ENCODE peak calls at places on chromosome 6, in nine cellular contexts. H is body of pancreas, C is NCI-H1436, E is left cardiac atrium, M is HFFc6, T is ovary, O is nephron progenitor cell, G is activated T-cell treated with anti-CD3 and anti-CD28 coated beads for 1 hour, L is T follicular helper cell. S is an unnamed sample.

GRCh38 chr6:122833229-122833556 is 44.1 kb downstream of the SMPDL3A start:
- DNase-seq in H (no peak), E (no peak), M (no peak), C (no peak), T (no peak), O (no peak), L (no peak), G (no peak), S (no peak)

GRCh38 chr6:27726620-27727023 is 185.6 kb downstream of the OR2B2 start:
- DNase-seq in O (no peak), G (no peak), E (no peak), M (peak; percentile 46), C (no peak), H (no peak), L (no peak), T (no peak), S (peak; percentile 5)

GRCh38 chr6:8828376-8828775 is 393.0 kb upstream of the SLC35B3 start:
- DNase-seq in T (no peak), G (no peak), E (no peak), M (no peak), C (no peak), L (no peak), H (no peak), O (no peak), S (no peak)

GRCh38 chr6:146693342-146693741 is 94.6 kb downstream of the ADGB start:
- DNase-seq in G (no peak), E (no peak), H (no peak), O (no peak), M (no peak), L (no peak), T (no peak), C (no peak), S (no peak)

GRCh38 chr6:169189686-169190085 is 64.0 kb downstream of the THBS2 start:
- DNase-seq in H (no peak), E (no peak), C (no peak), O (no peak), L (no peak), M (no peak), G (no peak), T (no peak), S (no peak)

GRCh38 chr6:165308926-165309731 is at the start of gene C6orf118:
- DNase-seq in M (no peak), G (no peak), O (peak; percentile 83), E (peak; percentile 56), H (no peak), T (peak; percentile 62), L (no peak), C (peak; percentile 7), S (peak; percentile 7)

GRCh38 chr6:55913213-55914195 is 38.1 kb upstream of the BMP5 start:
- DNase-seq in M (no peak), T (no peak), L (no peak), E (no peak), G (no peak), C (no peak), O (no peak), H (no peak), S (peak; percentile 1)

GRCh38 chr6:127481628-127482027 is 22.4 kb upstream of the KIAA0408 start:
- DNase-seq in H (no peak), M (peak; percentile 71), T (no peak), C (no peak), L (no peak), G (no peak), E (no peak), O (no peak), S (no peak)

GRCh38 chr6:89925826-89926225 is 31.6 kb downstream of the GJA10 start:
- DNase-seq in C (no peak), M (no peak), O (no peak), E (no peak), G (no peak), L (no peak), H (no peak), T (no peak), S (no peak)

GRCh38 chr6:112501705-112502104 is 154.6 kb downstream of the RFPL4B start:
- DNase-seq in L (no peak), O (peak; percentile 70), C (peak; percentile 78), M (no peak), T (peak; percentile 20), G (no peak), E (no peak), H (peak; percentile 11), S (no peak)

GRCh38 chr6:157304840-157305675 is 18.3 kb downstream of the TMEM242 start:
- DNase-seq in C (no peak), G (no peak), H (no peak), L (no peak), E (no peak), M (peak; percentile 9), T (no peak), O (no peak), S (no peak)

GRCh38 chr6:29847871-29848630 is 20.4 kb downstream of the HLA-G start:
- DNase-seq in G (peak; percentile 83), H (peak; percentile 80), E (peak; percentile 80), M (peak; percentile 33), C (peak; percentile 61), O (peak; percentile 89), T (peak; percentile 81), L (peak; percentile 76), S (peak; percentile 72)

GRCh38 chr6:85185977-85186376 is 263.9 kb upstream of the NT5E start:
- DNase-seq in C (no peak), O (no peak), M (no peak), T (no peak), H (no peak), L (no peak), E (no peak), G (no peak), S (no peak)

GRCh38 chr6:36479256-36479655 is 36.5 kb downstream of the KCTD20 start:
- DNase-seq in C (no peak), H (no peak), L (no peak), T (no peak), M (peak; percentile 8), G (no peak), O (no peak), E (no peak), S (no peak)

GRCh38 chr6:101509556-101509955 is 116.0 kb downstream of the GRIK2 start:
- DNase-seq in O (no peak), M (peak; percentile 48), H (no peak), E (no peak), L (no peak), T (no peak), G (no peak), C (no peak), S (no peak)

GRCh38 chr6:28124350-28124970 is at the start of gene ZSCAN16:
- DNase-seq in E (peak; percentile 88), T (peak; percentile 78), C (peak; percentile 80), L (peak; percentile 47), H (peak; percentile 78), M (peak; percentile 78), G (peak; percentile 58), O (peak; percentile 83), S (peak; percentile 88)

GRCh38 chr6:167565884-167566491 is 241.1 kb downstream of the TTLL2 start:
- DNase-seq in E (peak; percentile 79), G (no peak), M (no peak), H (peak; percentile 48), T (no peak), L (no peak), O (peak; percentile 59), C (no peak), S (no peak)

GRCh38 chr6:113994934-113995342 is 24.0 kb upstream of the HDAC2 start:
- DNase-seq in L (peak; percentile 2), E (no peak), O (peak; percentile 42), M (peak; percentile 93), H (no peak), T (no peak), G (no peak), C (peak; percentile 49), S (peak; percentile 76)

GRCh38 chr6:152271681-152272464 is 365.3 kb downstream of the SYNE1 start:
- DNase-seq in E (peak; percentile 42), H (no peak), C (no peak), T (peak; percentile 54), M (peak; percentile 32), G (no peak), O (no peak), L (no peak), S (no peak)

GRCh38 chr6:75934643-75935472 is 137.6 kb downstream of the IMPG1 start:
- DNase-seq in O (peak; percentile 57), G (no peak), C (peak; percentile 40), H (peak; percentile 63), L (no peak), E (no peak), T (peak; percentile 40), M (peak; percentile 75), S (peak; percentile 72)

GRCh38 chr6:116404706-116405105 is 34.0 kb downstream of the DSE start:
- DNase-seq in M (no peak), T (no peak), O (no peak), H (no peak), L (no peak), G (no peak), C (no peak), E (no peak), S (no peak)